ENCODE peak calls at places on chromosomes 1 and 21, in eight cellular contexts. P, D, C, Q, Y, V, E and Z are unnamed samples.

GRCh38 chr1:173332026-173332425 is 124.9 kb upstream of the TNFSF4 start:
- DNase-seq in P (peak), D (no peak), C (no peak), Q (peak), Y (no peak), V (no peak), E (no peak), Z (peak)

GRCh38 chr1:232145768-232146167 is 484.2 kb downstream of the SIPA1L2 start:
- DNase-seq in P (no peak), D (no peak), C (no peak), Q (no peak), Y (no peak), V (no peak), E (no peak), Z (no peak)

GRCh38 chr1:40711465-40712404 is 20.2 kb downstream of the NFYC start:
- DNase-seq in P (no peak), D (peak), C (peak), Q (peak), Y (peak), V (no peak), E (no peak), Z (peak)

GRCh38 chr1:110783292-110783918 is 89.5 kb upstream of the CD53 start:
- DNase-seq in P (peak), D (peak), C (peak), Q (peak), Y (peak), V (peak), E (no peak), Z (peak)

GRCh38 chr1:193011395-193011794 is 47.8 kb downstream of the UCHL5 start:
- DNase-seq in P (no peak), D (no peak), C (no peak), Q (no peak), Y (peak), V (no peak), E (no peak), Z (no peak)

GRCh38 chr1:230308039-230308438 is 118.1 kb downstream of the PGBD5 start:
- DNase-seq in P (no peak), D (peak), C (no peak), Q (peak), Y (peak), V (peak), E (peak), Z (peak)

GRCh38 chr1:85599076-85599491 is 18.5 kb downstream of the CCN1 start:
- DNase-seq in P (no peak), D (no peak), C (no peak), Q (peak), Y (no peak), V (no peak), E (no peak), Z (peak)

GRCh38 chr1:112461200-112461871 is 47.4 kb upstream of the WNT2B start:
- DNase-seq in P (no peak), D (no peak), C (no peak), Q (no peak), Y (no peak), V (no peak), E (no peak), Z (no peak)

GRCh38 chr1:117607471-117607870 is 1.6 kb downstream of the TENT5C start:
- DNase-seq in P (peak), D (no peak), C (no peak), Q (no peak), Y (peak), V (peak), E (peak), Z (no peak)

GRCh38 chr1:98761238-98761637 is 99.7 kb downstream of the SNX7 start:
- DNase-seq in P (peak), D (no peak), C (no peak), Q (peak), Y (peak), V (no peak), E (no peak), Z (no peak)

GRCh38 chr1:160489513-160490261 is 33.4 kb downstream of the SLAMF6 start:
- DNase-seq in P (no peak), D (no peak), C (no peak), Q (no peak), Y (no peak), V (no peak), E (no peak), Z (no peak)

GRCh38 chr1:207519505-207520399 is 23.8 kb downstream of the CR1 start:
- DNase-seq in P (no peak), D (no peak), C (no peak), Q (peak), Y (no peak), V (no peak), E (no peak), Z (no peak)

GRCh38 chr1:206586501-206587445 is 25.5 kb downstream of the EIF2D start:
- DNase-seq in P (no peak), D (no peak), C (no peak), Q (no peak), Y (no peak), V (no peak), E (no peak), Z (no peak)

GRCh38 chr21:41166947-41167346 is 1.0 kb upstream of the BACE2 start:
- DNase-seq in P (no peak), D (no peak), C (no peak), Q (no peak), Y (no peak), V (no peak), E (no peak), Z (no peak)

GRCh38 chr21:32348604-32349332 is 44.0 kb downstream of the URB1 start:
- DNase-seq in P (no peak), D (no peak), C (no peak), Q (no peak), Y (no peak), V (no peak), E (no peak), Z (no peak)

GRCh38 chr1:78340006-78340405 is 150.8 kb upstream of the PTGFR start:
- DNase-seq in P (no peak), D (no peak), C (no peak), Q (peak), Y (no peak), V (no peak), E (no peak), Z (peak)

GRCh38 chr1:54709547-54710292 is 5.9 kb upstream of the TTC4 start:
- DNase-seq in P (no peak), D (peak), C (no peak), Q (no peak), Y (no peak), V (no peak), E (no peak), Z (no peak)

GRCh38 chr1:88985692-88986091 is 6.7 kb downstream of the KYAT3 start:
- DNase-seq in P (no peak), D (no peak), C (no peak), Q (no peak), Y (no peak), V (no peak), E (no peak), Z (no peak)

GRCh38 chr1:24186993-24187790 is at the start of gene IFNLR1:
- DNase-seq in P (no peak), D (no peak), C (peak), Q (peak), Y (peak), V (peak), E (no peak), Z (no peak)

GRCh38 chr1:166273618-166274017 is 106.8 kb upstream of the FAM78B start:
- DNase-seq in P (no peak), D (no peak), C (no peak), Q (no peak), Y (no peak), V (no peak), E (no peak), Z (no peak)

GRCh38 chr1:174023438-174023837 is 1.3 kb upstream of the RC3H1 start:
- DNase-seq in P (peak), D (peak), C (no peak), Q (peak), Y (peak), V (peak), E (no peak), Z (peak)

GRCh38 chr1:227951624-227952373 is 4.1 kb upstream of the WNT9A start:
- DNase-seq in P (peak), D (no peak), C (no peak), Q (no peak), Y (no peak), V (peak), E (peak), Z (no peak)

GRCh38 chr1:33337994-33338494 is 17.1 kb upstream of the A3GALT2 start:
- DNase-seq in P (no peak), D (no peak), C (no peak), Q (peak), Y (peak), V (no peak), E (no peak), Z (peak)

GRCh38 chr1:112445591-112445990 is 49.6 kb downstream of the CTTNBP2NL start:
- DNase-seq in P (no peak), D (no peak), C (no peak), Q (peak), Y (no peak), V (no peak), E (no peak), Z (peak)

GRCh38 chr1:209590405-209590804 is 6.9 kb downstream of the CAMK1G start:
- DNase-seq in P (peak), D (no peak), C (no peak), Q (peak), Y (no peak), V (no peak), E (no peak), Z (no peak)

GRCh38 chr1:7405844-7406500 is 365.1 kb upstream of the VAMP3 start:
- DNase-seq in P (no peak), D (no peak), C (no peak), Q (no peak), Y (no peak), V (peak), E (no peak), Z (no peak)

GRCh38 chr1:90127288-90127953 is 132.5 kb downstream of the ZNF326 start:
- DNase-seq in P (no peak), D (no peak), C (no peak), Q (no peak), Y (peak), V (no peak), E (no peak), Z (no peak)

GRCh38 chr1:179144621-179145020 is 62.8 kb downstream of the TOR3A start:
- DNase-seq in P (no peak), D (no peak), C (no peak), Q (peak), Y (no peak), V (no peak), E (no peak), Z (peak)

GRCh38 chr1:6701437-6702153 is at the start of gene DNAJC11:
- DNase-seq in P (peak), D (peak), C (peak), Q (peak), Y (peak), V (peak), E (peak), Z (peak)

GRCh38 chr1:66143661-66144060 is 351.0 kb downstream of the PDE4B start:
- DNase-seq in P (no peak), D (no peak), C (no peak), Q (no peak), Y (no peak), V (no peak), E (no peak), Z (no peak)